ENCODE peak calls at places on chromosome 6, in six cellular contexts. One of them, this sample, is unnamed.

GRCh38 chr6:170212956-170213636 is 77.8 kb downstream of the DLL1 start:
- DNase-seq in neural progenitor cell: no peak
- DNase-seq in activated T-helper 1 cell treated with anti-CD3 and anti-CD28 coated beads, Interleukin-12 subunit alpha, Interleukin-12 subunit beta, Interleukin-2, Interleukin-4 antibody, amounts not matched to agents 30 ng/mL and 10 ng/mL and 1 ng/mL, durations not matched to agents 14 hours and 24 hours and 36 hours: no peak
- DNase-seq in AML-193: no peak
- DNase-seq in activated CD4-positive, alpha-beta T cell treated with anti-CD3 and anti-CD28 coated beads, Interleukin-2, amount 10 ng/mL, durations not matched to agents 7 days and 5 days: peak; percentile 3
- DNase-seq in iris pigment epithelial cell: no peak
- DNase-seq in this sample: no peak

GRCh38 chr6:18308070-18308735 is 43.9 kb upstream of the DEK start:
- DNase-seq in activated T-helper 1 cell treated with anti-CD3 and anti-CD28 coated beads, Interleukin-12 subunit alpha, Interleukin-12 subunit beta, Interleukin-2, Interleukin-4 antibody, amounts not matched to agents 30 ng/mL and 10 ng/mL and 1 ng/mL, durations not matched to agents 14 hours and 24 hours and 36 hours: no peak
- DNase-seq in neural progenitor cell: no peak
- DNase-seq in iris pigment epithelial cell: peak; percentile 86
- DNase-seq in activated CD4-positive, alpha-beta T cell treated with anti-CD3 and anti-CD28 coated beads, Interleukin-2, amount 10 ng/mL, durations not matched to agents 7 days and 5 days: no peak
- DNase-seq in AML-193: no peak
- DNase-seq in this sample: no peak

GRCh38 chr6:170407200-170407599 is 100.6 kb downstream of the FAM120B start:
- DNase-seq in activated CD4-positive, alpha-beta T cell treated with anti-CD3 and anti-CD28 coated beads, Interleukin-2, amount 10 ng/mL, durations not matched to agents 7 days and 5 days: no peak
- DNase-seq in iris pigment epithelial cell: no peak
- DNase-seq in AML-193: no peak
- DNase-seq in activated T-helper 1 cell treated with anti-CD3 and anti-CD28 coated beads, Interleukin-12 subunit alpha, Interleukin-12 subunit beta, Interleukin-2, Interleukin-4 antibody, amounts not matched to agents 30 ng/mL and 10 ng/mL and 1 ng/mL, durations not matched to agents 14 hours and 24 hours and 36 hours: no peak
- DNase-seq in neural progenitor cell: no peak
- DNase-seq in this sample: no peak

GRCh38 chr6:135331002-135331401 is 149.9 kb downstream of the MYB start:
- DNase-seq in activated CD4-positive, alpha-beta T cell treated with anti-CD3 and anti-CD28 coated beads, Interleukin-2, amount 10 ng/mL, durations not matched to agents 7 days and 5 days: no peak
- DNase-seq in neural progenitor cell: no peak
- DNase-seq in iris pigment epithelial cell: peak; percentile 64
- DNase-seq in AML-193: no peak
- DNase-seq in activated T-helper 1 cell treated with anti-CD3 and anti-CD28 coated beads, Interleukin-12 subunit alpha, Interleukin-12 subunit beta, Interleukin-2, Interleukin-4 antibody, amounts not matched to agents 30 ng/mL and 10 ng/mL and 1 ng/mL, durations not matched to agents 14 hours and 24 hours and 36 hours: no peak
- DNase-seq in this sample: no peak

GRCh38 chr6:129844118-129844891 is 16.8 kb downstream of the TMEM244 start:
- DNase-seq in activated CD4-positive, alpha-beta T cell treated with anti-CD3 and anti-CD28 coated beads, Interleukin-2, amount 10 ng/mL, durations not matched to agents 7 days and 5 days: no peak
- DNase-seq in activated T-helper 1 cell treated with anti-CD3 and anti-CD28 coated beads, Interleukin-12 subunit alpha, Interleukin-12 subunit beta, Interleukin-2, Interleukin-4 antibody, amounts not matched to agents 30 ng/mL and 10 ng/mL and 1 ng/mL, durations not matched to agents 14 hours and 24 hours and 36 hours: no peak
- DNase-seq in AML-193: no peak
- DNase-seq in neural progenitor cell: peak; percentile 33
- DNase-seq in iris pigment epithelial cell: peak; percentile 86
- DNase-seq in this sample: peak; percentile 20

GRCh38 chr6:90435207-90435899 is 138.7 kb upstream of the BACH2 start:
- DNase-seq in AML-193: no peak
- DNase-seq in activated CD4-positive, alpha-beta T cell treated with anti-CD3 and anti-CD28 coated beads, Interleukin-2, amount 10 ng/mL, durations not matched to agents 7 days and 5 days: no peak
- DNase-seq in neural progenitor cell: peak; percentile 59
- DNase-seq in activated T-helper 1 cell treated with anti-CD3 and anti-CD28 coated beads, Interleukin-12 subunit alpha, Interleukin-12 subunit beta, Interleukin-2, Interleukin-4 antibody, amounts not matched to agents 30 ng/mL and 10 ng/mL and 1 ng/mL, durations not matched to agents 14 hours and 24 hours and 36 hours: no peak
- DNase-seq in iris pigment epithelial cell: no peak
- DNase-seq in this sample: no peak

GRCh38 chr6:12761376-12762115 is 45.0 kb downstream of the PHACTR1 start:
- DNase-seq in AML-193: no peak
- DNase-seq in neural progenitor cell: no peak
- DNase-seq in activated T-helper 1 cell treated with anti-CD3 and anti-CD28 coated beads, Interleukin-12 subunit alpha, Interleukin-12 subunit beta, Interleukin-2, Interleukin-4 antibody, amounts not matched to agents 30 ng/mL and 10 ng/mL and 1 ng/mL, durations not matched to agents 14 hours and 24 hours and 36 hours: no peak
- DNase-seq in activated CD4-positive, alpha-beta T cell treated with anti-CD3 and anti-CD28 coated beads, Interleukin-2, amount 10 ng/mL, durations not matched to agents 7 days and 5 days: no peak
- DNase-seq in iris pigment epithelial cell: peak; percentile 57
- DNase-seq in this sample: no peak

GRCh38 chr6:71309666-71310065 is 21.1 kb downstream of the OGFRL1 start:
- DNase-seq in AML-193: no peak
- DNase-seq in iris pigment epithelial cell: peak; percentile 38
- DNase-seq in activated T-helper 1 cell treated with anti-CD3 and anti-CD28 coated beads, Interleukin-12 subunit alpha, Interleukin-12 subunit beta, Interleukin-2, Interleukin-4 antibody, amounts not matched to agents 30 ng/mL and 10 ng/mL and 1 ng/mL, durations not matched to agents 14 hours and 24 hours and 36 hours: no peak
- DNase-seq in neural progenitor cell: no peak
- DNase-seq in activated CD4-positive, alpha-beta T cell treated with anti-CD3 and anti-CD28 coated beads, Interleukin-2, amount 10 ng/mL, durations not matched to agents 7 days and 5 days: no peak
- DNase-seq in this sample: no peak

GRCh38 chr6:44431118-44431725 is 43.7 kb downstream of the CDC5L start:
- DNase-seq in activated T-helper 1 cell treated with anti-CD3 and anti-CD28 coated beads, Interleukin-12 subunit alpha, Interleukin-12 subunit beta, Interleukin-2, Interleukin-4 antibody, amounts not matched to agents 30 ng/mL and 10 ng/mL and 1 ng/mL, durations not matched to agents 14 hours and 24 hours and 36 hours: no peak
- DNase-seq in activated CD4-positive, alpha-beta T cell treated with anti-CD3 and anti-CD28 coated beads, Interleukin-2, amount 10 ng/mL, durations not matched to agents 7 days and 5 days: peak; percentile 56
- DNase-seq in iris pigment epithelial cell: peak; percentile 74
- DNase-seq in AML-193: peak; percentile 72
- DNase-seq in neural progenitor cell: peak; percentile 56
- DNase-seq in this sample: peak; percentile 23

GRCh38 chr6:42378536-42378935 is 73.2 kb downstream of the TRERF1 start:
- DNase-seq in iris pigment epithelial cell: no peak
- DNase-seq in AML-193: peak; percentile 81
- DNase-seq in neural progenitor cell: no peak
- DNase-seq in activated CD4-positive, alpha-beta T cell treated with anti-CD3 and anti-CD28 coated beads, Interleukin-2, amount 10 ng/mL, durations not matched to agents 7 days and 5 days: no peak
- DNase-seq in activated T-helper 1 cell treated with anti-CD3 and anti-CD28 coated beads, Interleukin-12 subunit alpha, Interleukin-12 subunit beta, Interleukin-2, Interleukin-4 antibody, amounts not matched to agents 30 ng/mL and 10 ng/mL and 1 ng/mL, durations not matched to agents 14 hours and 24 hours and 36 hours: no peak
- DNase-seq in this sample: no peak

GRCh38 chr6:53811082-53811481 is 16.3 kb downstream of the LRRC1 start:
- DNase-seq in AML-193: no peak
- DNase-seq in neural progenitor cell: no peak
- DNase-seq in activated CD4-positive, alpha-beta T cell treated with anti-CD3 and anti-CD28 coated beads, Interleukin-2, amount 10 ng/mL, durations not matched to agents 7 days and 5 days: no peak
- DNase-seq in activated T-helper 1 cell treated with anti-CD3 and anti-CD28 coated beads, Interleukin-12 subunit alpha, Interleukin-12 subunit beta, Interleukin-2, Interleukin-4 antibody, amounts not matched to agents 30 ng/mL and 10 ng/mL and 1 ng/mL, durations not matched to agents 14 hours and 24 hours and 36 hours: no peak
- DNase-seq in iris pigment epithelial cell: peak; percentile 31
- DNase-seq in this sample: peak; percentile 50

This sample was measured in SW480.